ENCODE peak calls at places on chromosomes 13 and 19, in seven cellular contexts. J, N, Z, W, C, L and K are unnamed samples.

GRCh38 chr13:50291611-50292010 is 276.4 kb downstream of the KCNRG start:
- DNase-seq in J (no peak), N (no peak), Z (no peak), W (no peak), C (peak), L (peak), K (no peak)

GRCh38 chr13:98475521-98475920 is 101.4 kb downstream of the STK24 start:
- DNase-seq in J (no peak), N (no peak), Z (no peak), W (no peak), C (no peak), L (no peak), K (no peak)

GRCh38 chr13:44393391-44393790 is 19.8 kb downstream of the SERP2 start:
- DNase-seq in J (no peak), N (no peak), Z (no peak), W (no peak), C (no peak), L (no peak), K (no peak)

GRCh38 chr13:36862002-36862706 is 43.1 kb downstream of the RFXAP start:
- DNase-seq in J (no peak), N (no peak), Z (no peak), W (no peak), C (peak), L (peak), K (no peak)

GRCh38 chr19:2546128-2547032 is 70.5 kb downstream of the GADD45B start:
- DNase-seq in J (peak), N (no peak), Z (peak), W (peak), C (no peak), L (peak), K (no peak)

GRCh38 chr13:26929971-26930730 is 169.6 kb upstream of the GPR12 start:
- DNase-seq in J (no peak), N (peak), Z (peak), W (peak), C (peak), L (peak), K (peak)

GRCh38 chr13:32645854-32646253 is 59.6 kb downstream of the PDS5B start:
- DNase-seq in J (no peak), N (peak), Z (no peak), W (no peak), C (no peak), L (no peak), K (no peak)

GRCh38 chr19:29548483-29549085 is 22.8 kb downstream of the VSTM2B start:
- DNase-seq in J (peak), N (no peak), Z (no peak), W (no peak), C (no peak), L (no peak), K (no peak)

GRCh38 chr13:112619730-112620639 is 32.0 kb upstream of the TUBGCP3 start:
- DNase-seq in J (no peak), N (no peak), Z (no peak), W (no peak), C (no peak), L (peak), K (no peak)

GRCh38 chr19:18023596-18024212 is 15.7 kb downstream of the ARRDC2 start:
- DNase-seq in J (no peak), N (no peak), Z (peak), W (peak), C (no peak), L (peak), K (peak)

GRCh38 chr19:956747-957451 is 27.2 kb upstream of the WDR18 start:
- DNase-seq in J (no peak), N (no peak), Z (no peak), W (no peak), C (peak), L (no peak), K (no peak)

GRCh38 chr13:97222934-97223710 is 989 bp downstream of the MBNL2 start:
- DNase-seq in J (no peak), N (no peak), Z (peak), W (no peak), C (peak), L (peak), K (no peak)

GRCh38 chr19:21398851-21399250 is 1.9 kb downstream of the ZNF493 start:
- DNase-seq in J (no peak), N (no peak), Z (no peak), W (no peak), C (peak), L (peak), K (no peak)

GRCh38 chr13:51584731-51585191 is 499 bp downstream of the WDFY2 start:
- DNase-seq in J (peak), N (peak), Z (no peak), W (no peak), C (peak), L (peak), K (peak)

GRCh38 chr13:28027607-28028364 is 39.3 kb upstream of the URAD start:
- DNase-seq in J (no peak), N (no peak), Z (no peak), W (no peak), C (no peak), L (no peak), K (no peak)

GRCh38 chr13:41782086-41782485 is 178.8 kb downstream of the VWA8 start:
- DNase-seq in J (no peak), N (no peak), Z (peak), W (no peak), C (no peak), L (no peak), K (no peak)

GRCh38 chr19:51097166-51097736 is 11.0 kb downstream of the CTU1 start:
- DNase-seq in J (peak), N (peak), Z (peak), W (no peak), C (peak), L (peak), K (peak)

GRCh38 chr19:5950744-5951143 is 27.2 kb downstream of the RANBP3 start:
- DNase-seq in J (no peak), N (no peak), Z (peak), W (no peak), C (no peak), L (no peak), K (no peak)

GRCh38 chr19:2363419-2363818 is 3.4 kb downstream of the TMPRSS9 start:
- DNase-seq in J (no peak), N (no peak), Z (no peak), W (no peak), C (no peak), L (no peak), K (no peak)

GRCh38 chr19:47022541-47023447 is 3.2 kb downstream of the NPAS1 start:
- DNase-seq in J (no peak), N (no peak), Z (no peak), W (no peak), C (no peak), L (no peak), K (no peak)

GRCh38 chr19:49395581-49396407 is 7.7 kb downstream of the KASH5 start:
- DNase-seq in J (no peak), N (no peak), Z (no peak), W (no peak), C (no peak), L (no peak), K (no peak)

GRCh38 chr19:41310031-41310831 is at the start of gene CCDC97:
- DNase-seq in J (peak), N (peak), Z (peak), W (peak), C (peak), L (peak), K (peak)

GRCh38 chr19:53580871-53581835 is 43.2 kb downstream of the ZNF331 start:
- DNase-seq in J (no peak), N (no peak), Z (no peak), W (no peak), C (no peak), L (no peak), K (no peak)

GRCh38 chr19:3507371-3508120 is 1.4 kb downstream of the FZR1 start:
- DNase-seq in J (no peak), N (no peak), Z (no peak), W (no peak), C (peak), L (peak), K (peak)

GRCh38 chr19:53774011-53774410 is 50.1 kb downstream of the NLRP12 start:
- DNase-seq in J (no peak), N (no peak), Z (no peak), W (no peak), C (no peak), L (no peak), K (no peak)

GRCh38 chr13:41463823-41464602 is 6.7 kb downstream of the RGCC start:
- DNase-seq in J (no peak), N (peak), Z (no peak), W (no peak), C (no peak), L (no peak), K (peak)

GRCh38 chr13:31172001-31172400 is 10.3 kb upstream of the HSPH1 start:
- DNase-seq in J (no peak), N (no peak), Z (no peak), W (no peak), C (peak), L (peak), K (no peak)

GRCh38 chr19:45972944-45973525 is 630 bp downstream of the NOVA2 start:
- DNase-seq in J (no peak), N (no peak), Z (no peak), W (no peak), C (no peak), L (no peak), K (no peak)

GRCh38 chr13:25980255-25980654 is 71.6 kb downstream of the SHISA2 start:
- DNase-seq in J (no peak), N (no peak), Z (peak), W (no peak), C (peak), L (peak), K (no peak)